ENCODE peak calls at places on chromosomes 7 and 10, in eight cellular contexts. T, U, X, D, P, O, A and Q are unnamed samples.

GRCh38 chr10:124477614-124478363 is 16.2 kb downstream of the LHPP start:
- DNase-seq in O (no peak), P (no peak), T (no peak), D (no peak), X (no peak), U (no peak), A (no peak), Q (no peak)

GRCh38 chr7:41418337-41418736 is 284.6 kb downstream of the INHBA start:
- DNase-seq in P (no peak), U (no peak), O (no peak), X (no peak), D (no peak), A (no peak), T (peak; percentile 66), Q (no peak)

GRCh38 chr7:124460053-124460445 is 305.5 kb downstream of the GPR37 start:
- DNase-seq in T (no peak), X (no peak), A (no peak), O (no peak), D (no peak), P (no peak), U (no peak), Q (no peak)

GRCh38 chr7:44824894-44825526 is 22.9 kb downstream of the H2AZ2 start:
- DNase-seq in U (no peak), O (no peak), A (no peak), D (no peak), X (no peak), T (no peak), P (no peak), Q (no peak)

GRCh38 chr7:23383225-23383624 is 84.1 kb downstream of the MALSU1 start:
- DNase-seq in X (no peak), P (no peak), U (no peak), D (no peak), T (peak; percentile 11), O (no peak), A (no peak), Q (no peak)

GRCh38 chr7:158907390-158907789 is 51.0 kb downstream of the DYNC2I1 start:
- DNase-seq in O (no peak), P (no peak), A (no peak), T (no peak), D (no peak), U (no peak), X (no peak), Q (no peak)

GRCh38 chr7:77450613-77451012 is 34.5 kb upstream of the GSAP start:
- DNase-seq in U (no peak), T (no peak), O (no peak), P (no peak), X (no peak), D (no peak), A (no peak), Q (no peak)

GRCh38 chr7:132472463-132473120 is 103.7 kb downstream of the PLXNA4 start:
- DNase-seq in O (no peak), D (peak; percentile 78), U (no peak), P (no peak), X (no peak), A (no peak), T (peak; percentile 8), Q (peak; percentile 44)

GRCh38 chr7:140585333-140585732 is 55.3 kb downstream of the DENND2A start:
- DNase-seq in T (no peak), O (no peak), X (no peak), P (no peak), A (no peak), U (no peak), D (no peak), Q (no peak)

GRCh38 chr7:148344406-148344805 is 246.2 kb upstream of the C7orf33 start:
- DNase-seq in U (no peak), O (no peak), A (no peak), T (no peak), P (no peak), X (no peak), D (no peak), Q (no peak)

GRCh38 chr7:142892941-142893340 is 7.4 kb upstream of the TRPV6 start:
- DNase-seq in P (no peak), X (no peak), O (no peak), A (no peak), D (no peak), T (no peak), U (no peak), Q (no peak)

GRCh38 chr10:78907458-78908211 is 161.1 kb upstream of the ZMIZ1 start:
- DNase-seq in O (no peak), A (no peak), X (no peak), P (no peak), T (no peak), D (no peak), U (no peak), Q (no peak)

GRCh38 chr10:24097771-24098207 is 111.1 kb upstream of the KIAA1217 start:
- DNase-seq in T (no peak), O (no peak), P (no peak), D (no peak), A (no peak), U (no peak), X (no peak), Q (no peak)

GRCh38 chr7:134438946-134439345 is 20.0 kb downstream of the AKR1B1 start:
- DNase-seq in X (no peak), A (no peak), P (no peak), U (no peak), T (no peak), O (no peak), D (no peak), Q (no peak)

GRCh38 chr10:14124951-14125350 is 205.8 kb downstream of the FRMD4A start:
- DNase-seq in X (no peak), O (no peak), U (no peak), D (no peak), A (no peak), T (no peak), P (no peak), Q (no peak)

GRCh38 chr7:123763191-123763661 is 14.4 kb upstream of the WASL start:
- DNase-seq in O (no peak), X (peak; percentile 61), A (no peak), T (no peak), D (no peak), P (no peak), U (no peak), Q (no peak)

GRCh38 chr7:69114374-69114773 is 483.9 kb upstream of the AUTS2 start:
- DNase-seq in D (no peak), U (no peak), T (peak; percentile 77), A (no peak), O (no peak), X (no peak), P (no peak), Q (no peak)

GRCh38 chr10:26555719-26556368 is 117.7 kb downstream of the APBB1IP start:
- DNase-seq in P (no peak), X (no peak), A (peak; percentile 67), U (no peak), T (peak; percentile 62), D (peak; percentile 55), O (no peak), Q (peak; percentile 55)

GRCh38 chr10:119849031-119849789 is 23.4 kb downstream of the MCMBP start:
- DNase-seq in T (no peak), X (no peak), P (no peak), O (peak; percentile 65), U (no peak), A (no peak), D (no peak), Q (no peak)

GRCh38 chr10:23157691-23158369 is 34.3 kb upstream of the PTF1A start:
- DNase-seq in X (no peak), U (peak; percentile 54), A (no peak), P (no peak), T (peak; percentile 52), D (no peak), O (no peak), Q (no peak)

GRCh38 chr7:116752305-116753074 is 80.5 kb downstream of the MET start:
- DNase-seq in T (no peak), A (no peak), X (no peak), U (no peak), D (no peak), O (no peak), P (no peak), Q (no peak)

GRCh38 chr10:122112625-122113160 is 123.7 kb downstream of the TACC2 start:
- DNase-seq in D (peak; percentile 91), P (no peak), U (no peak), X (peak; percentile 93), A (peak; percentile 88), O (peak; percentile 48), T (peak; percentile 87), Q (peak; percentile 90)

GRCh38 chr10:127293640-127294039 is 97.2 kb upstream of the INSYN2A start:
- DNase-seq in O (no peak), X (no peak), P (peak; percentile 25), U (no peak), A (no peak), D (no peak), T (no peak), Q (no peak)

GRCh38 chr7:93949468-93949867 is 27.9 kb downstream of the GNG11 start:
- DNase-seq in D (no peak), X (no peak), O (no peak), P (no peak), U (no peak), A (no peak), T (peak; percentile 45), Q (no peak)

GRCh38 chr7:39954694-39955093 is 4.6 kb downstream of the CDK13 start:
- DNase-seq in U (no peak), D (no peak), X (no peak), O (no peak), P (no peak), T (no peak), A (no peak), Q (no peak)

GRCh38 chr7:27147211-27148030 is at the start of gene HOXA6:
- DNase-seq in X (peak; percentile 77), P (no peak), U (peak; percentile 79), T (no peak), D (no peak), A (peak; percentile 81), O (no peak), Q (peak; percentile 78)

GRCh38 chr10:117537436-117537903 is 5.1 kb upstream of the EMX2 start:
- DNase-seq in X (peak; percentile 55), D (no peak), A (no peak), T (no peak), U (no peak), P (no peak), O (no peak), Q (peak; percentile 70)

GRCh38 chr10:78973901-78974408 is 94.8 kb upstream of the ZMIZ1 start:
- DNase-seq in T (peak; percentile 33), O (no peak), U (peak; percentile 83), X (peak; percentile 86), A (no peak), P (peak; percentile 27), D (peak; percentile 86), Q (peak; percentile 78)

GRCh38 chr10:7003821-7004220 is 407.0 kb downstream of the SFMBT2 start:
- DNase-seq in T (no peak), D (no peak), U (no peak), X (no peak), O (no peak), A (no peak), P (no peak), Q (no peak)

GRCh38 chr10:73076361-73077183 is 20.1 kb downstream of the P4HA1 start:
- DNase-seq in P (no peak), X (no peak), O (no peak), T (no peak), A (peak; percentile 41), U (no peak), D (peak; percentile 56), Q (peak; percentile 46)

GRCh38 chr10:96410296-96410695 is 51.5 kb upstream of the OPALIN start:
- DNase-seq in A (no peak), X (no peak), D (no peak), U (no peak), T (no peak), P (no peak), O (no peak), Q (no peak)

GRCh38 chr7:76328390-76328789 is 25.9 kb downstream of the HSPB1 start:
- DNase-seq in P (no peak), T (no peak), A (no peak), D (no peak), O (no peak), X (no peak), U (no peak), Q (no peak)

GRCh38 chr10:6052247-6053221 is 9.6 kb downstream of the IL2RA start:
- DNase-seq in U (no peak), O (no peak), D (no peak), X (no peak), T (peak; percentile 10), A (peak; percentile 52), P (peak; percentile 72), Q (no peak)

GRCh38 chr10:11823122-11823988 is at the start of gene PROSER2:
- DNase-seq in T (no peak), P (peak; percentile 5), A (peak; percentile 65), O (no peak), D (peak; percentile 74), X (peak; percentile 85), U (no peak), Q (peak; percentile 65)